ENCODE peak calls at places on chromosomes 12 and 14, in eight cellular contexts. N, P, B, O, F, G, T and J are unnamed samples.

GRCh38 chr12:1864456-1864855 is 44.1 kb downstream of the LRTM2 start:
- DNase-seq in N (no peak), P (no peak), B (no peak), O (no peak), F (no peak), G (no peak), T (no peak), J (no peak)

GRCh38 chr14:74038015-74038859 is 19.1 kb downstream of the BBOF1 start:
- DNase-seq in N (no peak), P (no peak), B (peak), O (peak), F (no peak), G (no peak), T (no peak), J (peak)

GRCh38 chr14:59631237-59631636 is 54.6 kb upstream of the CCDC175 start:
- DNase-seq in N (no peak), P (no peak), B (peak), O (peak), F (no peak), G (no peak), T (no peak), J (peak)

GRCh38 chr12:104182621-104183378 is 32.8 kb upstream of the TXNRD1 start:
- DNase-seq in N (no peak), P (no peak), B (no peak), O (no peak), F (no peak), G (no peak), T (no peak), J (no peak)

GRCh38 chr12:76374395-76375020 is 26.3 kb upstream of the BBS10 start:
- DNase-seq in N (no peak), P (no peak), B (no peak), O (no peak), F (peak), G (no peak), T (no peak), J (no peak)

GRCh38 chr12:130017571-130018449 is 114.0 kb upstream of the TMEM132D start:
- DNase-seq in N (no peak), P (no peak), B (peak), O (no peak), F (no peak), G (no peak), T (no peak), J (no peak)

GRCh38 chr12:56104815-56105476 is 587 bp downstream of the PA2G4 start:
- DNase-seq in N (peak), P (peak), B (no peak), O (peak), F (no peak), G (no peak), T (no peak), J (no peak)

GRCh38 chr12:2877959-2878732 is 1.1 kb downstream of the RHNO1 start:
- DNase-seq in N (no peak), P (peak), B (no peak), O (peak), F (no peak), G (no peak), T (no peak), J (peak)

GRCh38 chr14:101071493-101071891 is 168.0 kb upstream of the RTL1 start:
- DNase-seq in N (no peak), P (no peak), B (peak), O (no peak), F (no peak), G (no peak), T (no peak), J (no peak)

GRCh38 chr12:29380536-29381523 is at the start of gene ERGIC2:
- DNase-seq in N (peak), P (peak), B (peak), O (peak), F (peak), G (peak), T (peak), J (peak)

GRCh38 chr12:85029456-85029855 is 6.6 kb downstream of the TSPAN19 start:
- DNase-seq in N (no peak), P (no peak), B (peak), O (peak), F (no peak), G (no peak), T (peak), J (no peak)

GRCh38 chr12:66304296-66304915 is 2.1 kb downstream of the HELB start:
- DNase-seq in N (no peak), P (no peak), B (no peak), O (peak), F (no peak), G (no peak), T (no peak), J (no peak)

GRCh38 chr12:3206536-3207072 is 129.4 kb downstream of the TSPAN9 start:
- DNase-seq in N (no peak), P (no peak), B (peak), O (no peak), F (no peak), G (no peak), T (no peak), J (no peak)

GRCh38 chr14:67738740-67739504 is 37.2 kb downstream of the RDH12 start:
- DNase-seq in N (no peak), P (no peak), B (no peak), O (no peak), F (peak), G (no peak), T (peak), J (no peak)

GRCh38 chr12:12630850-12631249 is 19.2 kb downstream of the CREBL2 start:
- DNase-seq in N (no peak), P (no peak), B (no peak), O (no peak), F (no peak), G (no peak), T (no peak), J (no peak)

GRCh38 chr14:68291820-68292219 is 472.2 kb downstream of the RAD51B start:
- DNase-seq in N (no peak), P (no peak), B (peak), O (no peak), F (no peak), G (no peak), T (no peak), J (no peak)

GRCh38 chr12:95858451-95859343 is at the start of gene SNRPF:
- DNase-seq in N (peak), P (peak), B (peak), O (peak), F (peak), G (peak), T (peak), J (peak)

GRCh38 chr14:71566276-71566675 is 366.0 kb upstream of the RGS6 start:
- DNase-seq in N (no peak), P (no peak), B (no peak), O (peak), F (no peak), G (no peak), T (no peak), J (peak)

GRCh38 chr14:105385698-105386365 is 12.5 kb upstream of the TEX22 start:
- DNase-seq in N (no peak), P (no peak), B (no peak), O (no peak), F (no peak), G (no peak), T (no peak), J (no peak)

GRCh38 chr14:85333313-85333712 is 196.6 kb upstream of the FLRT2 start:
- DNase-seq in N (no peak), P (no peak), B (no peak), O (no peak), F (no peak), G (no peak), T (no peak), J (no peak)

GRCh38 chr12:89649820-89650219 is 58.8 kb downstream of the ATP2B1 start:
- DNase-seq in N (no peak), P (no peak), B (no peak), O (no peak), F (no peak), G (no peak), T (no peak), J (no peak)

GRCh38 chr14:67717048-67717447 is 15.4 kb downstream of the RDH12 start:
- DNase-seq in N (no peak), P (no peak), B (no peak), O (no peak), F (no peak), G (no peak), T (no peak), J (no peak)

GRCh38 chr12:4719821-4720636 is at the start of gene GALNT8:
- DNase-seq in N (no peak), P (no peak), B (no peak), O (no peak), F (no peak), G (no peak), T (no peak), J (no peak)

GRCh38 chr14:37650356-37651037 is 55.1 kb downstream of the TTC6 start:
- DNase-seq in N (no peak), P (no peak), B (no peak), O (no peak), F (no peak), G (no peak), T (no peak), J (no peak)

GRCh38 chr12:68827895-68828294 is 19.9 kb downstream of the MDM2 start:
- DNase-seq in N (no peak), P (no peak), B (no peak), O (no peak), F (no peak), G (no peak), T (no peak), J (no peak)

GRCh38 chr14:24334431-24335271 is at the start of gene ADCY4:
- DNase-seq in N (peak), P (no peak), B (no peak), O (no peak), F (no peak), G (no peak), T (no peak), J (no peak)

GRCh38 chr12:49893753-49894752 is 9.6 kb downstream of the FAIM2 start:
- DNase-seq in N (peak), P (no peak), B (no peak), O (peak), F (no peak), G (no peak), T (no peak), J (no peak)

GRCh38 chr12:14768823-14769405 is 34.4 kb downstream of the WBP11 start:
- DNase-seq in N (peak), P (peak), B (peak), O (peak), F (no peak), G (no peak), T (no peak), J (no peak)